ENCODE peak calls at places on chromosomes 7 and 10, in five cellular contexts. One of them, this sample, is unnamed.

GRCh38 chr10:88428442-88428841 is 154.7 kb downstream of the RNLS start:
- DNase-seq in mammary epithelial cell: peak; percentile 47
- DNase-seq in sigmoid colon: no peak
- DNase-seq in uterus: no peak
- DNase-seq in SK-N-SH: peak; percentile 4
- DNase-seq in this sample: no peak

GRCh38 chr10:70277396-70278030 is 6.3 kb downstream of the NPFFR1 start:
- DNase-seq in uterus: peak; percentile 3
- DNase-seq in SK-N-SH: no peak
- DNase-seq in sigmoid colon: peak; percentile 27
- DNase-seq in mammary epithelial cell: no peak
- DNase-seq in this sample: no peak

GRCh38 chr10:3537518-3537917 is 247.5 kb downstream of the KLF6 start:
- DNase-seq in sigmoid colon: no peak
- DNase-seq in uterus: no peak
- DNase-seq in mammary epithelial cell: no peak
- DNase-seq in SK-N-SH: no peak
- DNase-seq in this sample: no peak

GRCh38 chr7:25965405-25966123 is 186.4 kb upstream of the NFE2L3 start:
- DNase-seq in sigmoid colon: no peak
- DNase-seq in uterus: no peak
- DNase-seq in SK-N-SH: no peak
- DNase-seq in mammary epithelial cell: no peak
- DNase-seq in this sample: no peak

GRCh38 chr7:54559401-54559800 is 17.2 kb downstream of the VSTM2A start:
- DNase-seq in sigmoid colon: no peak
- DNase-seq in SK-N-SH: no peak
- DNase-seq in mammary epithelial cell: peak; percentile 3
- DNase-seq in uterus: no peak
- DNase-seq in this sample: no peak

GRCh38 chr7:25025218-25025671 is 45.3 kb upstream of the OSBPL3 start:
- DNase-seq in mammary epithelial cell: peak; percentile 55
- DNase-seq in sigmoid colon: no peak
- DNase-seq in uterus: no peak
- DNase-seq in SK-N-SH: no peak
- DNase-seq in this sample: no peak

GRCh38 chr10:16967000-16967865 is 150.0 kb upstream of the RSU1 start:
- DNase-seq in uterus: no peak
- DNase-seq in sigmoid colon: no peak
- DNase-seq in SK-N-SH: no peak
- DNase-seq in mammary epithelial cell: no peak
- DNase-seq in this sample: no peak

GRCh38 chr10:26169466-26169865 is 47.1 kb upstream of the GAD2 start:
- DNase-seq in SK-N-SH: no peak
- DNase-seq in uterus: no peak
- DNase-seq in sigmoid colon: no peak
- DNase-seq in mammary epithelial cell: no peak
- DNase-seq in this sample: no peak

GRCh38 chr7:73706122-73707044 is 13.1 kb downstream of the STX1A start:
- DNase-seq in mammary epithelial cell: no peak
- DNase-seq in SK-N-SH: peak; percentile 40
- DNase-seq in sigmoid colon: no peak
- DNase-seq in uterus: no peak
- DNase-seq in this sample: no peak

DNA sequence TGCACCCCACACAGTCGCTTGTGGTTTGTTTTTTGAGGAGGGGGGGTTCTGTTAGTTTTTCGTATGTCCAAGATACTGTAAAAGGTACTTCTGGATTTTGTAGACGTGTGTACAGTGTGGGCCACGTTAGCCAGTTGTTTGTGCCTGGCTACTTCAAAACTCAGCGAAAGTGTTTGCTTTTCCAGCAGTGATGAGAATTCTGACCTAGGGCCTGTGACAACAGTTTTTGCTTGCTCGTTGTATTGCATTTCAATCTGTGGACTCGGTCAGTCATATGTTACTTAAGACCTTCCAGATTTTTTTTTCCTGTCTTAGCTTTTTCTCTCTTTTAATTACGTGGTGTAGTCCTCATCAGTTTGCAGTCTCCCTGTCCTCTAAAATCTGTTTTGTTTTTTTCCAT is 338.9 kb upstream of the GALNT17 start:
- DNase-seq in uterus: no peak
- DNase-seq in sigmoid colon: no peak
- DNase-seq in mammary epithelial cell: no peak
- DNase-seq in SK-N-SH: no peak
- DNase-seq in this sample: no peak
- H3K36me3 ChIP-seq in uterus: no peaks in the 10 kb centered on the region
- H3K36me3 ChIP-seq in sigmoid colon: peaks cover 7% of the 10 kb centered on the region
- H3K36me3 ChIP-seq in mammary epithelial cell: no peaks in the 10 kb centered on the region
- H3K36me3 ChIP-seq in SK-N-SH: peaks cover 35% of the 10 kb centered on the region
- H3K36me3 ChIP-seq in this sample: peaks cover 46% of the 10 kb centered on the region

DNA sequence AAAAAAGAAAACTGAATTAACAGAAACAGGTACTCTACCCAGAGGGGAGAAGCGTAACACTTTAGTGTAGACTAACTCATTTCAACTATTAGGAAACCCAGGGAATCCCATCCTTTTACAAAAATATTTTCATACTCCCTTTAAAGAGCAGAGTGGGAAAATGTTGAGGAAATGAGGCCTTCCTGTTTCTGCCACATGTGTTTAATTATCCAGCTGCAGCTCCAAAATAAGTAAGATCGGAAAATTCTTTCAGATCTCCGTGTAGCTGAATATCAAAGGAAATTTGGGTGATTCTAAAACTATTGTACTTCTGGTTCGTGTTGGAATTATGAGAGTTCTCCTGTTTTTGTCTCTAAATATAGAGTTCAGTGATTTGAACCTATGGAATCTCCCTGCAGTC is 58.0 kb upstream of the CAV2 start:
- DNase-seq in SK-N-SH: no peak
- DNase-seq in sigmoid colon: no peak
- DNase-seq in uterus: no peak
- DNase-seq in mammary epithelial cell: no peak
- DNase-seq in this sample: no peak
- H3K4me1 ChIP-seq in SK-N-SH: no peaks in the 10 kb centered on the region
- H3K4me1 ChIP-seq in sigmoid colon: peaks cover 15% of the 10 kb centered on the region
- H3K4me1 ChIP-seq in uterus: no peaks in the 10 kb centered on the region
- H3K4me1 ChIP-seq in mammary epithelial cell: peaks cover 30% of the 10 kb centered on the region
- H3K4me1 ChIP-seq in this sample: no peaks in the 10 kb centered on the region

GRCh38 chr7:28408974-28409715 is 3.2 kb upstream of the CREB5 start:
- DNase-seq in sigmoid colon: peak; percentile 99
- DNase-seq in SK-N-SH: peak; percentile 95
- DNase-seq in mammary epithelial cell: peak; percentile 94
- DNase-seq in uterus: peak; percentile 95
- DNase-seq in this sample: peak; percentile 98

GRCh38 chr7:28409716-28410627 is 2.3 kb upstream of the CREB5 start:
- DNase-seq in uterus: peak; percentile 54
- DNase-seq in SK-N-SH: peak; percentile 76
- DNase-seq in mammary epithelial cell: peak; percentile 42
- DNase-seq in sigmoid colon: peak; percentile 84
- DNase-seq in this sample: peak; percentile 80

GRCh38 chr7:28410628-28411578 is 1.4 kb upstream of the CREB5 start:
- DNase-seq in uterus: peak; percentile 54
- DNase-seq in SK-N-SH: peak; percentile 57
- DNase-seq in mammary epithelial cell: peak; percentile 33
- DNase-seq in sigmoid colon: peak; percentile 85
- DNase-seq in this sample: peak; percentile 77

GRCh38 chr7:28414453-28414852 is 2.1 kb downstream of the CREB5 start:
- DNase-seq in uterus: no peak
- DNase-seq in SK-N-SH: no peak
- DNase-seq in sigmoid colon: no peak
- DNase-seq in mammary epithelial cell: no peak
- DNase-seq in this sample: no peak

GRCh38 chr7:28411876-28412662 is at the start of gene CREB5:
- DNase-seq in mammary epithelial cell: no peak
- DNase-seq in uterus: no peak
- DNase-seq in SK-N-SH: no peak
- DNase-seq in sigmoid colon: no peak
- DNase-seq in this sample: no peak
- TF ChIP-seq CTCF in mammary epithelial cell: peak; percentile 18
- TF ChIP-seq CTCF in uterus: no peak
- TF ChIP-seq CTCF in SK-N-SH: no peak
- TF ChIP-seq CTCF in sigmoid colon: no peak
- TF ChIP-seq CTCF in this sample: no peak

GRCh38 chr10:104413528-104413927 is 59.9 kb downstream of the CFAP58 start:
- DNase-seq in mammary epithelial cell: no peak
- DNase-seq in SK-N-SH: no peak
- DNase-seq in sigmoid colon: no peak
- DNase-seq in uterus: no peak
- DNase-seq in this sample: no peak

GRCh38 chr10:104417629-104418292 is 64.1 kb downstream of the CFAP58 start:
- DNase-seq in uterus: no peak
- DNase-seq in mammary epithelial cell: no peak
- DNase-seq in SK-N-SH: no peak
- DNase-seq in sigmoid colon: no peak
- DNase-seq in this sample: no peak

GRCh38 chr10:104416851-104417250 is 63.2 kb downstream of the CFAP58 start:
- DNase-seq in sigmoid colon: no peak
- DNase-seq in SK-N-SH: no peak
- DNase-seq in mammary epithelial cell: no peak
- DNase-seq in uterus: no peak
- DNase-seq in this sample: no peak

DNA sequence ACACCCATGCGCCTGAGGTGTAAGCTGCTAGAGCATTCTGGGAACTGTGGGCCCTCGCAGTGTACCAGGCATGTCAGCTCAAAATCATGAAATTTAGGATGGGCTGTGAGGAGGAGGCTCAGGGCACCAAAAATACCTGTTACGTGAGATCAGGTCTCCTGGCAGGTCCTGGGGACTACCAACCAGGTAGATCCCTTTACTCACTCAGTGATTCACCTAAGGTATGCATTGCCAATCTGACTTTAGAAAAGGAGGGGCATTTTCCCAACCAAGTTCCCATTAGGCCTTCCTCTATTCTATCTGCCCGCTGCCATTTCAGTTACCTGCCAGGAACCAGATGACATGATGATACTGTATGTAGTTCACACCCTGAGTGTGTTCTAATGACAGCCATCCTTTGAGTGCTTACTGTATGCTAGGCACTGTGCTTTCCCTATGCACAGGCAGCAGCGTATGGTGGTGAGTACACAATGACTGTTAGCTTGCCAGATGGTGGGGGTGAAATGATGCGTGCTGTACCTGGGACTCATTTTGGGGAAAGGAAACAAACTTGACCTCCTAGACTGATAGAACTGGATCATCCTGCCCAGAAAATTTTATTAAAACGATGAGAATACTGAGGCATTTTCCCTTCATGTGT is 62.0 kb downstream of the CFAP58 start:
- DNase-seq in sigmoid colon: no peak
- DNase-seq in SK-N-SH: no peak
- DNase-seq in mammary epithelial cell: peak; percentile 35
- DNase-seq in uterus: no peak
- DNase-seq in this sample: no peak
- H3K36me3 ChIP-seq in sigmoid colon: no peaks in the 10 kb centered on the region
- H3K36me3 ChIP-seq in SK-N-SH: no peaks in the 10 kb centered on the region
- H3K36me3 ChIP-seq in mammary epithelial cell: no peaks in the 10 kb centered on the region
- H3K36me3 ChIP-seq in uterus: no peaks in the 10 kb centered on the region
- H3K36me3 ChIP-seq in this sample: no peaks in the 10 kb centered on the region

DNA sequence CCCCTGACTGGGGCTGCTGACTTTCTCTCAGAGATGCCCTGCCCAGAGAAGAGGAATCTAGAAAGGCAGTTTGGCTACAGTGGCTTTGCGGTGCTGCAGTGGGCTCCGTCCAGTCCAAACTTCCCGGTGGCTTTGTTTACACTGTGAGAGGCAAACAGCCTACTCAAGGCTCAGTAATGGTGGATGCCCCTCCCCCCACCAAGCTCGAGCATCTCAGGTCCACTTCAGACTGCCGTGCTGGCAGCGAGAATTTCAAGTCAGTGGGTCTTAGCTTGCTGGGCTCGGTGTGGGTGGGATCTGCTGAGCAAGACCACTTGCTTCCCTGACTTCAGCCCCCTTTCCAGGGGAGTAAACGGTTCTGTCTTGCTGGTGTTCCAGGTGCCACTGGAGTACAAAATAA is 734.5 kb upstream of the LRRN3 start:
- DNase-seq in SK-N-SH: no peak
- DNase-seq in uterus: no peak
- DNase-seq in mammary epithelial cell: no peak
- DNase-seq in sigmoid colon: no peak
- DNase-seq in this sample: no peak
- H3K4me1 ChIP-seq in SK-N-SH: no peaks in the 10 kb centered on the region
- H3K4me1 ChIP-seq in uterus: no peaks in the 10 kb centered on the region
- H3K4me1 ChIP-seq in mammary epithelial cell: no peaks in the 10 kb centered on the region
- H3K4me1 ChIP-seq in sigmoid colon: no peaks in the 10 kb centered on the region
- H3K4me1 ChIP-seq in this sample: no peaks in the 10 kb centered on the region

This sample was measured in tibial artery.